ENCODE peak calls at places on chromosomes 4 and X, in seven cellular contexts. N is AG04450; G is ovary; Y is A549; M is CD4-positive, alpha-beta T cell; J is endothelial cell of umbilical vein; R is stomach. F is an unnamed sample.

GRCh38 chr4:1693131-1693896 is 9.2 kb upstream of the FAM53A start:
- DNase-seq in N (peak), R (peak), G (peak), J (peak), M (peak), Y (peak), F (peak)

GRCh38 chr4:140884431-140885058 is 128.4 kb upstream of the TBC1D9 start:
- DNase-seq in M (no peak), Y (peak), R (peak), N (peak), G (no peak), J (peak), F (no peak)

GRCh38 chr4:176545886-176546285 is 226.1 kb downstream of the SPCS3 start:
- DNase-seq in R (no peak), N (no peak), Y (no peak), J (no peak), G (no peak), M (no peak), F (no peak)

GRCh38 chr4:103098746-103099421 is 750 bp downstream of the BDH2 start:
- DNase-seq in M (no peak), G (no peak), R (no peak), N (no peak), Y (no peak), J (peak), F (no peak)

GRCh38 chr4:10157478-10158354 is 41.1 kb upstream of the WDR1 start:
- DNase-seq in G (peak), J (peak), N (peak), M (peak), R (peak), Y (peak), F (peak)

GRCh38 chr4:166202991-166203390 is 330.0 kb downstream of the TLL1 start:
- DNase-seq in M (no peak), Y (no peak), N (no peak), J (no peak), R (no peak), G (no peak), F (no peak)

GRCh38 chr4:177385576-177386320 is 56.5 kb downstream of the AGA start:
- DNase-seq in G (no peak), N (no peak), Y (no peak), R (no peak), M (no peak), J (no peak), F (no peak)

GRCh38 chr4:26962720-26963119 is 102.1 kb downstream of the STIM2 start:
- DNase-seq in G (no peak), M (no peak), Y (no peak), J (no peak), R (no peak), N (no peak), F (no peak)

GRCh38 chrX:139969286-139969685 is 4.0 kb upstream of the CXorf66 start:
- DNase-seq in M (no peak), G (no peak), N (no peak), Y (peak), R (no peak), J (no peak), F (no peak)

GRCh38 chrX:139972113-139972512 is 6.8 kb upstream of the CXorf66 start:
- DNase-seq in J (no peak), G (no peak), Y (no peak), N (no peak), R (no peak), M (no peak), F (no peak)

GRCh38 chrX:139971394-139971749 is 6.1 kb upstream of the CXorf66 start:
- DNase-seq in G (no peak), R (no peak), J (no peak), Y (no peak), N (no peak), M (no peak), F (peak)

GRCh38 chrX:139965421-139965820 is at the start of gene CXorf66:
- DNase-seq in N (no peak), M (no peak), J (no peak), Y (no peak), R (no peak), G (no peak), F (no peak)

DNA sequence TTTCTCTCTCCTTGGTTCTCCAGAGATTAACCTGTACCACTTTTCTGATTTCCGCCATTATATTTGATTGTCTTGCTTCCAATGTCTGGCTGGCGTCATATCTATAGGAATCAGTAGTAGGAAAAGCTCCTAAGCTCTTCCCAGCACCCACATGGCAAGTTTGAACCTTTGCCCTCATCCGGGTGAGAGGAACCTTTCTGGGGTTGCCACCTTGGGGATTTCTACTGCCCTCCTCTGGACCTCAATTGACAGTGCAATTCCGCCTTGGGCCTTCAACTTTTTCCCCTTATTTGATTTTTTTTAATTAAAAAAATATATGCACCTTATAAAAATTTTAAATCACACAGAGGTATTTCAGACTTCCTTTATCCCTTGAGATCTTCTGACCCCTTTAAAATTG is 2.0 kb upstream of the CXorf66 start:
- DNase-seq in R (no peak), N (no peak), M (no peak), J (no peak), Y (peak), G (no peak), F (peak)
- TF ChIP-seq CTCF in R (no peak), N (peak), M (no peak), J (peak), Y (peak), G (no peak), F (peak)

DNA sequence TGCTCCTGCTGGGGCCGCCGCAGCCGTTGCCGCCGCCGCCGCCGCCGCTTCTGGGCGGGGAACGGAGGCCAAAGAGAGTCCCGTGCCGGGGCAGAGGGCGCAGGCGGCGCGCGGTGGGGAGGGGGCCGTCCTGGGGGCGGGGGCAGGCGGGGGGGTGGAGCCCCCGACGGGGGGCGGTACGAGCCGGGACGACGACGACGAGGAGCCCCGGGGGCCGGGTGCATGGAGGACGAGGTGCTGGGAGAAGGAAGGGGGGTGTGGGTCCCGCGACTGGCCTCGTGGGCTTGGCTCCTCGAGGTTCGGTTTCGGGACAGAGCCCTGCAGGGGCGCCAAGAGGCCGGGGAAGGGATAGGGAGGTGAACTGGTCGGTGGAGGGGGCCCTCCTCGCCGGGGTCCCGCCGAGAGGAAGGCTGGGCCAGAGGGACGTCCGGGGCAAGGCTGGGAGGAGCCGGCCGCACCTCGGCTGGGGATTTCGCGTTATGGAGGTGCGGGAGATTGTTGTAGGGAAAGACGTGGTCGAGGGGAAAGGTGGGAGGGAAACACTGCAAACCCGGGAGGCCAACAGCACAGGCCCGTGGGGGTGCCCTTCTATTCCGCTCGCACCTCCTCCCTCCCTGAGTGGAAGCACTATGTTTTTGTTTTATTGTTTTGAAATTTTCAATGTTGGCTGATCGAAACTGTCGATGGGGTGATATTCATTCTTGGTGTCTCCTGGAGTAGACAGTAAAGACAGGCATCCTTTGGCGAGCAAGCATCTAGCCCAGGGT is 1.9 kb downstream of the BCORL1 start:
- DNase-seq in N (no peak), R (no peak), J (no peak), Y (peak), G (peak), M (peak), F (peak)
- H3K27ac ChIP-seq in N (no peak), R (no peak), J (no peak), Y (no peak), G (no peak), M (no peak), F (no peak)

DNA sequence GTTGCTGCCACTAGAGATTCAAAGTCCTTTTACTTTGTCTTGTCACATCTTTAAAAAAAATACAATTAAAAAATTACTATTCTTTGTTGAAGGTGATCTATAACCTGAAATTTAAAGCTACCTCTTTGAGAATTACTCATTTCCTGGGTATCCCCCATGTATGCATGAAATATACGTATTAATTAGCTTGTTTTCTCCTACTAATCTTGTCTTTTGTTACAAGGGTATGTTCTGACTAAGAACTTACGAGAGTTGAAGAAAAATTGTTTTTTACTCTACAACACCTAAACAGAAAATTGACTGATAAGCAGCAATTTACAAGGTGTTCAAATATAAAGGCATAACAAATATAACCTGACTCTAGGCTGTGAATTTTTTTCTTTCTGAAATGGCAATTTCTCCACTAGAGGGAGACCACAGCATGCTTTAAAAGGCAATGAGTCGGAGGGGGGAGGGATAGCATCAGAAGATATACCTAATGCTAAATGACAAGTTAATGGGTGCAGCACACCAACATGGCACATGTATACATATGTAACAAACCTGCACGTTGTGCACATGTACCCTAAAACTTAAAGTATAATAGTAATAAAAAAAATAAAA is 249.6 kb downstream of the OPHN1 start:
- DNase-seq in J (peak), M (no peak), Y (peak), N (no peak), G (no peak), R (no peak), F (no peak)
- TF ChIP-seq CTCF in J (peak), M (no peak), Y (peak), N (peak), G (peak), R (no peak), F (peak)

GRCh38 chrX:106726485-106727437 is at the start of gene RNF128:
- DNase-seq in N (no peak), G (peak), J (no peak), M (peak), Y (peak), R (peak), F (peak)

GRCh38 chrX:106730385-106730784 is 3.9 kb downstream of the RNF128 start:
- DNase-seq in R (no peak), N (no peak), J (no peak), M (no peak), G (no peak), Y (no peak), F (no peak)

GRCh38 chrX:106731590-106731989 is 5.1 kb downstream of the RNF128 start:
- DNase-seq in Y (no peak), R (no peak), N (no peak), J (no peak), M (no peak), G (no peak), F (no peak)

DNA sequence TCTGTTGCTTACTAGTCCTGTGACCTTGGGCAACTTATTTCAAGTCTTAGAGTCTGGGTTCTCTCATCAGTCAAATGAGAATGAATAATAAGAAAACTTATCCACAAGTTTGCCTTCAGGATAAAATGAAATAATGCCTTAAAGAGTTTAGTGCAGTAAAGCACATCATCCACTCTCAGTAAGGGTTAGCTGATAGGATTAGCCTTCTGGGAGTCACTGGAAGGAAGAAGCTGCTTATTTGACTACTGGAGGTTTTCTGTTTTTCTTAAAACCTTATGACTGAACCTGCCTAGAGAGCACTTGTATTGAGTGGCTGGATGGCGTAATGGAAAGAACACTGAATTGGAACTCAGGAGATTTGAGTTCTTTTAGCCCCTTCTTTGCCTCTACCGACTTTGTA is 1.8 kb downstream of the RNF128 start:
- DNase-seq in R (no peak), Y (no peak), M (no peak), J (no peak), G (no peak), N (no peak), F (no peak)
- H3K27ac ChIP-seq in R (no peak), Y (no peak), M (no peak), J (no peak), G (no peak), N (no peak), F (peak)

F was measured in right lobe of liver.